ENCODE peak calls at places on chromosomes 4 and X, in four cellular contexts. M is K562, F is GM12878, Z is H1. C is an unnamed sample.

GRCh38 chr4:5004496-5004895 is 14.8 kb downstream of the CYTL1 start:
- DNase-seq in M (no peak), F (no peak), Z (no peak), C (no peak)

GRCh38 chr4:20684852-20685763 is 15.2 kb upstream of the PACRGL start:
- DNase-seq in Z (no peak), F (no peak), M (peak; percentile 16), C (no peak)

GRCh38 chrX:109732319-109732779 is 708 bp downstream of the ACSL4 start:
- DNase-seq in M (peak; percentile 25), F (no peak), Z (peak; percentile 45), C (no peak)

GRCh38 chr4:148224476-148224875 is 217.7 kb downstream of the NR3C2 start:
- DNase-seq in M (no peak), F (no peak), Z (no peak), C (no peak)

GRCh38 chr4:113031212-113031611 is 18.2 kb upstream of the ANK2 start:
- DNase-seq in M (no peak), F (no peak), Z (no peak), C (no peak)

GRCh38 chrX:106401965-106402559 is 209.7 kb upstream of the RADX start:
- DNase-seq in F (no peak), M (no peak), Z (no peak), C (no peak)

GRCh38 chrX:31212856-31213748 is 141.3 kb upstream of the FTHL17 start:
- DNase-seq in M (no peak), F (no peak), Z (no peak), C (no peak)

GRCh38 chrX:129359269-129359668 is 164.0 kb downstream of the SMARCA1 start:
- DNase-seq in F (no peak), M (no peak), Z (no peak), C (peak; percentile 5)

GRCh38 chr4:2168469-2169319 is 73.2 kb downstream of the HAUS3 start:
- DNase-seq in M (no peak), F (no peak), Z (no peak), C (no peak)

GRCh38 chr4:173748353-173748752 is 218.3 kb upstream of the HAND2 start:
- DNase-seq in F (no peak), M (no peak), Z (no peak), C (no peak)

GRCh38 chr4:112231779-112232713 is at the start of gene AP1AR:
- DNase-seq in F (peak; percentile 35), M (peak; percentile 90), Z (peak; percentile 93), C (peak; percentile 73)

GRCh38 chr4:25915359-25915716 is 1.3 kb downstream of the SMIM20 start:
- DNase-seq in Z (no peak), M (peak; percentile 72), F (no peak), C (no peak)

GRCh38 chr4:7103599-7104365 is 35.9 kb upstream of the GRPEL1 start:
- DNase-seq in F (no peak), M (no peak), Z (no peak), C (peak; percentile 86)

GRCh38 chr4:26330186-26330787 is 9.5 kb downstream of the RBPJ start:
- DNase-seq in F (no peak), Z (no peak), M (peak; percentile 42), C (peak; percentile 64)

GRCh38 chrX:386239-386767 is 404 bp downstream of the PPP2R3B start:
- DNase-seq in M (no peak), Z (no peak), F (no peak), C (no peak)

GRCh38 chrX:386768-387575 is at the start of gene PPP2R3B:
- DNase-seq in Z (peak; percentile 98), F (peak; percentile 95), M (peak; percentile 99), C (peak; percentile 93)

GRCh38 chrX:390459-390858 is 3.8 kb upstream of the PPP2R3B start:
- DNase-seq in Z (no peak), F (no peak), M (no peak), C (no peak)

GRCh38 chrX:387729-388128 is 1.0 kb upstream of the PPP2R3B start:
- DNase-seq in Z (no peak), F (no peak), M (no peak), C (no peak)

GRCh38 chrX:389021-389441 is 2.3 kb upstream of the PPP2R3B start:
- DNase-seq in M (no peak), F (no peak), Z (no peak), C (peak; percentile 55)
- TF ChIP-seq SRF in M (no peak), F (no peak), Z (no peak), C (no peak)

DNA sequence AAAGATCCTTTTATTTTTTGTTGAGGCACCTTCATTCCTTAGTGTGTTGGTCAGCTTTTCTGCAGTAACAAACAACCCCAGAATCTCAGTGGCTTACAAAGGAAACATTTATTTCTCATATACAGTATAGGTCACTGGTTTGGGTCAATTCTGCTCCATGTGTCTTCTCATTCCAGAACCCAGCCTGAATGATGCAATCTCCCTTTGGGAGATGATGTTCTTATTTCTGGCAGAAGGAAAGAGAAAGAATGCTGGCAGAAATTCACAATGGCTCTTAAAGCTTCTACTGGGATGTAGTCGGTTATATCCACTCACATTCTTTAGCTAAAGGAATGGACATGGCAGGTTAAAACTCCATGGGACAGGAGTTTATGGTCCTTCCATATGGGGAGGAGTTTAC is 42.3 kb downstream of the IDS start:
- DNase-seq in F (no peak), Z (no peak), M (no peak), C (no peak)
- TF ChIP-seq RFX5 in F (no peak), Z (no peak), M (no peak), C (no peak)

GRCh38 chrX:41664307-41665299 is 24.2 kb upstream of the GPR34 start:
- DNase-seq in M (no peak), F (no peak), Z (no peak), C (no peak)

GRCh38 chrX:41665676-41666075 is 23.1 kb upstream of the GPR34 start:
- DNase-seq in F (no peak), Z (no peak), M (no peak), C (no peak)

GRCh38 chrX:41666251-41666650 is 22.5 kb upstream of the GPR34 start:
- DNase-seq in M (no peak), Z (no peak), F (no peak), C (no peak)

GRCh38 chrX:41655631-41656030 is 33.1 kb upstream of the GPR34 start:
- DNase-seq in M (no peak), Z (no peak), F (no peak), C (no peak)

DNA sequence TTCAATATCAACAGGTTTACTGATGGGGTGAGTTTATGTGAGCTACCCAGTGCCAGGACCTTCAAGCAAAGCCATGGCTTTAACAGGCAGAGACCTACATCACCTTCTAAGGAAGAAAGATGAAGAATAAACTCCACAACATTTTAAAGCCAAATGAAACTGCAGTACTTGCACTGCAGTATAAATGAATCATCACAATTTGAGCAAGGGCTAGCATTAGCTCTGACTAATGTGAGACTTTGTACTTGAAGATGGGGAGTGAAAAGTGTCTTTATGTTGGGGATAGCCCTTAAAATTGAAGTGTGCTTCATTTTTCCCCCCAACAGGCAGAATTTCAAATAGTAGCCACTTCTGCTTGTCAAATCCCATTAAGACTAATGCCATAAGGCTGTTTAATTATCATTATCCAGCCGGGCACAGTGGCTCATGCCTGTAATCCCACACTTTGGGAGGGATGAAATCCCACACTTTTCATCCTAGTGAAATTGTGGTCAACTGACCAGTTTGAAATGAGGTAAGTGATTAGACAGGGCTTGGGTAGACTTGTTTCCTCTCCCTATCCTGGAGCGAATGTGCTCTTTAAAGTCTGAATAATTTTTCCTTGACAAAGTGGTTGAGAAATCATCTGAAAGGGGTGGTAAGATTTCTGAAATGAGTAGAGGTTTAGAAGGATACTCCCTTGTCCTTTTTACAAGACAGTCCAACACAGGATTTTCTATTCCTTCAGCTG is 27.2 kb upstream of the GPR34 start:
- DNase-seq in M (no peak), F (no peak), Z (no peak), C (no peak)
- TF ChIP-seq SRF in M (no peak), F (no peak), Z (no peak), C (no peak)

DNA sequence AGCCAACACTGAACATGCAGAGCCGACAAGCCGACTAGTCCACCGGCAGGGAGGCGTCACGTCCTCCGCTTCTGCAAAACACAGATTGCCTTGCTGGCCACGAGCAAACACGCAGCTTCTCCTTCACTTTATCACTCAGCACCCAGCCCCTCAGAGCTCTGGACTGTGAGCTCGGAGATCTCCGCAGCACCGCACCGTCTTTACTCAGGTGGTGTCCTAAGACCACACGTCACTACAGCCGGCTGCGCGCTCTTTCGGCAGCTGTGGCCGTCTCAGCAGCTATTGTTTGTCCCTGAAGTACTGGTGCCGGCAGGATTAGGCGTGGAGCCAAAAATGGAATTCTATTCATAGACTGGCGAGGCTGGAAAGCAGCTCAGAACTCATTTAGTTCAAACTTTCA is 72.0 kb downstream of the FAT1 start:
- DNase-seq in Z (no peak), M (no peak), F (no peak), C (no peak)
- TF ChIP-seq RFX5 in Z (no peak), M (no peak), F (no peak), C (no peak)

DNA sequence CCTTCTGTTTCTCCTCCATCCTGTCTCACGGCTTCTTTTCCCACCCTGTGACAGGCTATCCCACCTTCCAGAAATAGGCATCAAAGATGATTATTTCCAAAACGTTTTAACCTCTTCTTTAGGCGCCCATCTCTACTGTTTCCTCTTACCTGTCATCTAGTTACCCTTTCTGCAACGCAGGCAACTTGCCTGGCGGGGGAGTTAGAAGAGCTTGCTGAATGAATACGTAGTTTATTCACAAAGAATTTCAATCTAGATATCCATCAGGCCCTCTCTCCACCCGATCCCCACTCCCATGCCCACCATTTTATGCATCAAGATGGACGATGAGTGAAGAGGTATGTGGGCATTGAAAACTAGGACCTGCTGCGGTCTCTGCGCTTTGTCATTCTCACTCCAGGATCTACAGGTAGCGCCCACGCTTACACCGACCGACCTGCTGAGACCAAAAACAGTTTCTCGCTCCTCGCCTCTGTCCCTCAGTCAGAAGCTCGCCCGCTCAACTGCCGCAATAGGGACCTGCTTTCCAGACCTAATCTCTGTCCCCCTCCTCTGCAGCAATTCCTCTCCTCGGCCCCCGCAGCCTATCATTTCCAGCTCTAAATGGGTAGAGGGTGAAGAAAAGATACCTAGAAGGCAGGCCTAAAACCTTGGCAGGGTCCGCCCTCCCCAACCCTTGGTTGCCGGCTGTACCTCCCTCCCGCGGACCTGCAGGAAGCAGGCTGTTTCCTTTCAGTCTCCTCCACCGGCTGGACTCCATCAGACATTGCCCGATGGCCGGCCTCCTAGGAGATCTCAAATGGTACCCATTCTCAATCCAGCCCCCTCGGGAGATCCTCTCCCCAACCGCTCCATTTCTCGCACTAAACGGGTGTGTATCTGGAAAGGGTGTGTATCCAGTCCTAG is 624 bp downstream of the BEX5 start:
- DNase-seq in Z (peak; percentile 55), F (no peak), M (no peak), C (no peak)
- TF ChIP-seq SRF in Z (no peak), F (no peak), M (no peak), C (no peak)

GRCh38 chrX:4710618-4711433 is 997.4 kb upstream of the PRKX start:
- DNase-seq in Z (no peak), F (peak; percentile 16), M (no peak), C (peak; percentile 23)
- TF ChIP-seq RFX5 in Z (no peak), F (no peak), M (no peak), C (no peak)

C was measured in HepG2.